ENCODE peak calls at places on chromosomes 2 and 18, in nine cellular contexts. One of them, this sample, is unnamed. For H3K4me1, the result is how much of the 10 kb centered on the place peaks cover.

GRCh38 chr2:189613077-189613636 is 32.6 kb upstream of the SLC40A1 start:
- DNase-seq in right atrium auricular region: peak
- DNase-seq in DND-41: no peak
- DNase-seq in esophagus squamous epithelium: no peak
- DNase-seq in right lobe of liver: no peak
- DNase-seq in upper lobe of right lung: no peak
- DNase-seq in transverse colon: no peak
- DNase-seq in H9: no peak
- DNase-seq in stomach: no peak
- DNase-seq in this sample: no peak

GRCh38 chr18:30971338-30971956 is 71.1 kb downstream of the DSC3 start:
- DNase-seq in H9: no peak
- DNase-seq in right atrium auricular region: no peak
- DNase-seq in transverse colon: no peak
- DNase-seq in upper lobe of right lung: no peak
- DNase-seq in DND-41: no peak
- DNase-seq in esophagus squamous epithelium: no peak
- DNase-seq in stomach: no peak
- DNase-seq in right lobe of liver: no peak
- DNase-seq in this sample: no peak

GRCh38 chr18:34807106-34807796 is 97.2 kb downstream of the DTNA start:
- DNase-seq in right atrium auricular region: no peak
- DNase-seq in upper lobe of right lung: no peak
- DNase-seq in DND-41: no peak
- DNase-seq in esophagus squamous epithelium: no peak
- DNase-seq in transverse colon: no peak
- DNase-seq in stomach: no peak
- DNase-seq in right lobe of liver: no peak
- DNase-seq in H9: peak
- DNase-seq in this sample: no peak

GRCh38 chr2:130181338-130181879 is at the start of gene SMPD4:
- DNase-seq in H9: peak
- DNase-seq in DND-41: peak
- DNase-seq in right atrium auricular region: peak
- DNase-seq in upper lobe of right lung: peak
- DNase-seq in transverse colon: peak
- DNase-seq in esophagus squamous epithelium: peak
- DNase-seq in stomach: peak
- DNase-seq in right lobe of liver: peak
- DNase-seq in this sample: peak

GRCh38 chr2:64669288-64669687 is 15.6 kb upstream of the SERTAD2 start:
- DNase-seq in DND-41: no peak
- DNase-seq in right lobe of liver: no peak
- DNase-seq in right atrium auricular region: no peak
- DNase-seq in upper lobe of right lung: no peak
- DNase-seq in H9: no peak
- DNase-seq in esophagus squamous epithelium: no peak
- DNase-seq in transverse colon: no peak
- DNase-seq in stomach: no peak
- DNase-seq in this sample: no peak

GRCh38 chr2:234496835-234497591 is at the start of gene ARL4C:
- DNase-seq in transverse colon: peak
- DNase-seq in stomach: peak
- DNase-seq in DND-41: peak
- DNase-seq in right lobe of liver: peak
- DNase-seq in H9: peak
- DNase-seq in upper lobe of right lung: peak
- DNase-seq in right atrium auricular region: no peak
- DNase-seq in esophagus squamous epithelium: no peak
- DNase-seq in this sample: no peak

GRCh38 chr2:227415538-227416424 is 28.0 kb upstream of the SCYGR1 start:
- DNase-seq in transverse colon: no peak
- DNase-seq in right lobe of liver: no peak
- DNase-seq in upper lobe of right lung: peak
- DNase-seq in DND-41: no peak
- DNase-seq in esophagus squamous epithelium: no peak
- DNase-seq in H9: no peak
- DNase-seq in stomach: no peak
- DNase-seq in right atrium auricular region: peak
- DNase-seq in this sample: peak

GRCh38 chr2:152054593-152054992 is 44.3 kb downstream of the CACNB4 start:
- DNase-seq in upper lobe of right lung: no peak
- DNase-seq in transverse colon: no peak
- DNase-seq in stomach: no peak
- DNase-seq in DND-41: no peak
- DNase-seq in right atrium auricular region: no peak
- DNase-seq in right lobe of liver: no peak
- DNase-seq in esophagus squamous epithelium: no peak
- DNase-seq in H9: no peak
- DNase-seq in this sample: no peak

GRCh38 chr2:44246840-44247369 is 28.4 kb upstream of the SLC3A1 start:
- DNase-seq in transverse colon: no peak
- DNase-seq in DND-41: no peak
- DNase-seq in esophagus squamous epithelium: no peak
- DNase-seq in H9: no peak
- DNase-seq in stomach: no peak
- DNase-seq in upper lobe of right lung: no peak
- DNase-seq in right atrium auricular region: no peak
- DNase-seq in right lobe of liver: no peak
- DNase-seq in this sample: no peak

GRCh38 chr2:231613054-231613654 is 20.5 kb downstream of the TEX44 start:
- DNase-seq in stomach: no peak
- DNase-seq in esophagus squamous epithelium: no peak
- DNase-seq in upper lobe of right lung: peak
- DNase-seq in DND-41: no peak
- DNase-seq in right lobe of liver: no peak
- DNase-seq in transverse colon: no peak
- DNase-seq in H9: no peak
- DNase-seq in right atrium auricular region: no peak
- DNase-seq in this sample: no peak

GRCh38 chr2:82853299-82853698 is 1605.8 kb downstream of the SUCLG1 start:
- DNase-seq in esophagus squamous epithelium: no peak
- DNase-seq in right lobe of liver: no peak
- DNase-seq in upper lobe of right lung: no peak
- DNase-seq in H9: no peak
- DNase-seq in transverse colon: no peak
- DNase-seq in DND-41: peak
- DNase-seq in right atrium auricular region: no peak
- DNase-seq in stomach: no peak
- DNase-seq in this sample: no peak

GRCh38 chr2:54206596-54206995 is 49.4 kb downstream of the TSPYL6 start:
- DNase-seq in transverse colon: no peak
- DNase-seq in DND-41: no peak
- DNase-seq in H9: no peak
- DNase-seq in right atrium auricular region: no peak
- DNase-seq in right lobe of liver: no peak
- DNase-seq in stomach: no peak
- DNase-seq in esophagus squamous epithelium: no peak
- DNase-seq in upper lobe of right lung: no peak
- DNase-seq in this sample: no peak

GRCh38 chr18:3368193-3368592 is 81.8 kb upstream of the TGIF1 start:
- DNase-seq in right atrium auricular region: no peak
- DNase-seq in stomach: no peak
- DNase-seq in H9: no peak
- DNase-seq in DND-41: no peak
- DNase-seq in transverse colon: no peak
- DNase-seq in right lobe of liver: no peak
- DNase-seq in upper lobe of right lung: no peak
- DNase-seq in esophagus squamous epithelium: no peak
- DNase-seq in this sample: no peak

DNA sequence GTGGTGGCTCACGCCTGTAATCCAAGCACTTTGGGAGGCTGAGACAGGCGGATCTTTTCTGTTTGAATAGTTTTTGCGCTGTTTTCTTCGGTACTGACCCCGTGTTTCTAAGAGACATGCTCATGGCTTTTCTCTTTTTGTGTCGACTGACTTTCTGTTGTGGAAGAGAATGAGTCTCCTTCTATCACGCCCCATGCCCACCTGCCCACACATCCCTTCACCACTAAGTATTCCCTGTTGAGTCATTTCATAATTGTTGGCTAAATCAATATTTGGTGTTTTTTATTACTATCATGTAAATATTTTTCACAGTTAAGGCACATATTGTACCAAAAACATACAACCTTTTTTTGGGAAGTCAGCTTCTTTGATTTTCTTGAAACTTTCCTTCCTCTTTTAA is 198.8 kb upstream of the TWIST2 start:
- DNase-seq in DND-41: no peak
- DNase-seq in H9: no peak
- DNase-seq in esophagus squamous epithelium: no peak
- DNase-seq in stomach: no peak
- DNase-seq in upper lobe of right lung: no peak
- DNase-seq in right atrium auricular region: peak
- DNase-seq in transverse colon: no peak
- DNase-seq in right lobe of liver: no peak
- DNase-seq in this sample: no peak
- TF ChIP-seq CTCF in DND-41: no peak
- TF ChIP-seq CTCF in H9: no peak
- TF ChIP-seq CTCF in esophagus squamous epithelium: no peak
- TF ChIP-seq CTCF in stomach: no peak
- TF ChIP-seq CTCF in upper lobe of right lung: no peak
- TF ChIP-seq CTCF in right atrium auricular region: no peak
- TF ChIP-seq CTCF in transverse colon: no peak
- TF ChIP-seq CTCF in right lobe of liver: no peak
- TF ChIP-seq CTCF in this sample: no peak

DNA sequence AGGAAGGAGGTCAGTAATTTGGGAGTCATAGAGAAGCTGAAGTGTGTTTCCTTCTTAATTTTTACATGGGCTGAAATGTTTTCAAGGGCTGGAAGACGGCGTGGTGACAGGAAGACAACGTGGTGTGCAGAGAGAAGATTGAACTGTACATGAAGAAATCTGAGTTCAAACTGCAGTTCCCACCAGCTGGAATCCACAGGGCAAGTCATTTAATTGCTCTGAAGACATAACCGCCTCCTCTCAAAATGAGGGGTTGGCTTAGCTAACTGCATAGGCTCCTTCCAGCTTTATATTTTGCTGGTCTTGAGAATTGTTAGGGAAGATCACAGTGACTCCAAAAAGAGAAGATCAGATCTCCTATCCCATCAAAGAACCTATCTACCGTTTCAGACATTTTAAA is 103.9 kb downstream of the SLC8A1 start:
- DNase-seq in DND-41: no peak
- DNase-seq in upper lobe of right lung: no peak
- DNase-seq in transverse colon: no peak
- DNase-seq in H9: no peak
- DNase-seq in stomach: no peak
- DNase-seq in esophagus squamous epithelium: no peak
- DNase-seq in right lobe of liver: no peak
- DNase-seq in right atrium auricular region: no peak
- DNase-seq in this sample: no peak
- H3K4me1 ChIP-seq in DND-41: under half
- H3K4me1 ChIP-seq in upper lobe of right lung: under half
- H3K4me1 ChIP-seq in transverse colon: under half
- H3K4me1 ChIP-seq in H9: under half
- H3K4me1 ChIP-seq in stomach: under half
- H3K4me1 ChIP-seq in esophagus squamous epithelium: under half
- H3K4me1 ChIP-seq in right lobe of liver: under half
- H3K4me1 ChIP-seq in right atrium auricular region: half or more
- H3K4me1 ChIP-seq in this sample: under half

DNA sequence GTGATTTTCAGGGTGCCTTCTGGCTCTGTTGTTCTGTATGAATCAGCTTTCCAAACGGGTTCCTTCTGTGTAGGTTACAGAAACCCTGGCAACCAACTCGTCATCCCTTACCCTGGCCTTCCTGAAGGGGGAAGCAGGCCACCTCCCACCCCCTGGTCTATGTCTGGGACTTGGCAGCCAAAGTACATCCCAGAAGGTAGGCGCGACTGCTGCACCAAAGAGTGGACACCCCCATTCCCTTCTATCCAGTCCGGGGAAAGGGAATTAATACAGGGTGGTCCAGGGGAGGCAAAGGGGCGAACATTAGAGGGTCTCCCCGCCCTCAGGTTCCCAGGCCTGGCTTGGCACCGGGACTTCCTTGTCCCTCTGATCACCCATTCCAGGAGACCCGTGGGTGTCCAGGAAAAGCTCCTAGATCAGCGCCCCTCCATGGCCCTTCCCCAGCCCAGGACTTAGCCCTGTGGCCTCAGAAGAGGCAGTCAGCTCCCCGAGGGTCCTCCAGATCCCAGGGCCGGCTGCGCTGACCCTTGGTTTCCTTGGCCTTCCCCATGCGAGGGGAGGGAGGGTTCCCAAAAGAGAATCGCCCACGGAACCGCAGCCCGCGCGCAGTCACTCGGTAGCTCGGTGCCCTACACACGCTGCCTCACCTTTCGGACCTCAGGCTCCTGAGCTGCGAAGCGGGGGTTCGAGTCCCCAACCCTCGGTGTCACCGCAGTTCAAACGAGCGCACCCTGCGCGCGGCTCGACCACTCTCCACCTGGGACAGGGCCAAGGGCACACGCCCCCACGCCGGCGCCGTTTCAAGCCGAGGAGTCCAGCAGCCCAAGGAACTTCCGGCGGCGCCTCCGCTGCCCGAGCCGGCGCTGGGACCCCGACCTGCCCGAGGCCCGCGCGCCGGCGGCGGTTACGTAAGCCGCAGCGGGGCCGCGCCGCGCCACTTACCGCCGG is at the start of gene PER2:
- DNase-seq in esophagus squamous epithelium: peak
- DNase-seq in transverse colon: peak
- DNase-seq in DND-41: peak
- DNase-seq in upper lobe of right lung: peak
- DNase-seq in H9: peak
- DNase-seq in right atrium auricular region: peak
- DNase-seq in stomach: peak
- DNase-seq in right lobe of liver: peak
- DNase-seq in this sample: no peak
- H3K27ac ChIP-seq in esophagus squamous epithelium: peak
- H3K27ac ChIP-seq in transverse colon: peak
- H3K27ac ChIP-seq in DND-41: peak
- H3K27ac ChIP-seq in upper lobe of right lung: peak
- H3K27ac ChIP-seq in H9: no peak
- H3K27ac ChIP-seq in right atrium auricular region: peak
- H3K27ac ChIP-seq in stomach: peak
- H3K27ac ChIP-seq in right lobe of liver: peak
- H3K27ac ChIP-seq in this sample: peak

GRCh38 chr2:75710577-75711253 is at the start of gene GCFC2:
- DNase-seq in H9: peak
- DNase-seq in transverse colon: peak
- DNase-seq in right lobe of liver: peak
- DNase-seq in stomach: peak
- DNase-seq in right atrium auricular region: peak
- DNase-seq in upper lobe of right lung: peak
- DNase-seq in DND-41: peak
- DNase-seq in esophagus squamous epithelium: peak
- DNase-seq in this sample: peak

GRCh38 chr2:75720525-75720924 is 9.8 kb upstream of the GCFC2 start:
- DNase-seq in H9: no peak
- DNase-seq in esophagus squamous epithelium: no peak
- DNase-seq in upper lobe of right lung: no peak
- DNase-seq in right lobe of liver: no peak
- DNase-seq in DND-41: no peak
- DNase-seq in right atrium auricular region: no peak
- DNase-seq in stomach: no peak
- DNase-seq in transverse colon: no peak
- DNase-seq in this sample: no peak

GRCh38 chr2:75719616-75720015 is 8.9 kb upstream of the GCFC2 start:
- DNase-seq in stomach: no peak
- DNase-seq in esophagus squamous epithelium: no peak
- DNase-seq in upper lobe of right lung: no peak
- DNase-seq in right atrium auricular region: no peak
- DNase-seq in DND-41: no peak
- DNase-seq in transverse colon: no peak
- DNase-seq in H9: no peak
- DNase-seq in right lobe of liver: no peak
- DNase-seq in this sample: no peak

GRCh38 chr2:75716406-75716805 is 5.7 kb upstream of the GCFC2 start:
- DNase-seq in H9: no peak
- DNase-seq in stomach: no peak
- DNase-seq in right atrium auricular region: no peak
- DNase-seq in esophagus squamous epithelium: no peak
- DNase-seq in upper lobe of right lung: no peak
- DNase-seq in right lobe of liver: no peak
- DNase-seq in DND-41: no peak
- DNase-seq in transverse colon: no peak
- DNase-seq in this sample: no peak
- TF ChIP-seq CTCF in H9: no peak
- TF ChIP-seq CTCF in stomach: no peak
- TF ChIP-seq CTCF in right atrium auricular region: no peak
- TF ChIP-seq CTCF in esophagus squamous epithelium: no peak
- TF ChIP-seq CTCF in upper lobe of right lung: no peak
- TF ChIP-seq CTCF in right lobe of liver: peak
- TF ChIP-seq CTCF in DND-41: peak
- TF ChIP-seq CTCF in transverse colon: no peak
- TF ChIP-seq CTCF in this sample: peak